ENCODE peak calls at places on chromosomes 13 and 19, in six cellular contexts. One of them, this sample, is unnamed.

GRCh38 chr13:24502567-24503375 is 9.8 kb downstream of the PARP4 start:
- DNase-seq in H1: no peak
- DNase-seq in H9: no peak
- DNase-seq in mesendoderm: peak
- DNase-seq in IMR-90: peak
- DNase-seq in neuronal stem cell: peak
- DNase-seq in this sample: peak

GRCh38 chr13:85413664-85414063 is 385.6 kb downstream of the SLITRK6 start:
- DNase-seq in H1: no peak
- DNase-seq in neuronal stem cell: no peak
- DNase-seq in IMR-90: no peak
- DNase-seq in H9: no peak
- DNase-seq in mesendoderm: no peak
- DNase-seq in this sample: no peak

GRCh38 chr13:70339738-70340137 is 231.5 kb upstream of the KLHL1 start:
- DNase-seq in IMR-90: no peak
- DNase-seq in H9: peak
- DNase-seq in neuronal stem cell: no peak
- DNase-seq in mesendoderm: peak
- DNase-seq in H1: peak
- DNase-seq in this sample: peak

GRCh38 chr13:29743229-29743786 is 107.1 kb downstream of the UBL3 start:
- DNase-seq in H9: no peak
- DNase-seq in neuronal stem cell: no peak
- DNase-seq in IMR-90: peak
- DNase-seq in mesendoderm: peak
- DNase-seq in H1: no peak
- DNase-seq in this sample: peak

GRCh38 chr13:25731511-25731910 is 320.3 kb downstream of the SHISA2 start:
- DNase-seq in IMR-90: no peak
- DNase-seq in neuronal stem cell: no peak
- DNase-seq in H9: no peak
- DNase-seq in mesendoderm: no peak
- DNase-seq in H1: no peak
- DNase-seq in this sample: no peak

GRCh38 chr13:112891477-112892401 is 77.3 kb upstream of the MCF2L start:
- DNase-seq in IMR-90: no peak
- DNase-seq in H1: peak
- DNase-seq in H9: peak
- DNase-seq in mesendoderm: no peak
- DNase-seq in neuronal stem cell: peak
- DNase-seq in this sample: no peak

GRCh38 chr13:38819053-38819452 is 132.2 kb downstream of the FREM2 start:
- DNase-seq in mesendoderm: no peak
- DNase-seq in neuronal stem cell: no peak
- DNase-seq in H1: no peak
- DNase-seq in IMR-90: no peak
- DNase-seq in H9: no peak
- DNase-seq in this sample: no peak

GRCh38 chr19:30757836-30758617 is 385.8 kb downstream of the ZNF536 start:
- DNase-seq in neuronal stem cell: no peak
- DNase-seq in IMR-90: no peak
- DNase-seq in H9: no peak
- DNase-seq in H1: no peak
- DNase-seq in mesendoderm: no peak
- DNase-seq in this sample: no peak

GRCh38 chr19:39539165-39539518 is 819 bp downstream of the EID2 start:
- DNase-seq in H1: no peak
- DNase-seq in IMR-90: peak
- DNase-seq in neuronal stem cell: no peak
- DNase-seq in H9: no peak
- DNase-seq in mesendoderm: peak
- DNase-seq in this sample: no peak
- H3K4ac ChIP-seq in H1: no peak
- H3K4ac ChIP-seq in IMR-90: peak
- H3K4ac ChIP-seq in neuronal stem cell: no peak
- H3K4ac ChIP-seq in H9: no peak
- H3K4ac ChIP-seq in mesendoderm: no peak
- H3K4ac ChIP-seq in this sample: no peak

DNA sequence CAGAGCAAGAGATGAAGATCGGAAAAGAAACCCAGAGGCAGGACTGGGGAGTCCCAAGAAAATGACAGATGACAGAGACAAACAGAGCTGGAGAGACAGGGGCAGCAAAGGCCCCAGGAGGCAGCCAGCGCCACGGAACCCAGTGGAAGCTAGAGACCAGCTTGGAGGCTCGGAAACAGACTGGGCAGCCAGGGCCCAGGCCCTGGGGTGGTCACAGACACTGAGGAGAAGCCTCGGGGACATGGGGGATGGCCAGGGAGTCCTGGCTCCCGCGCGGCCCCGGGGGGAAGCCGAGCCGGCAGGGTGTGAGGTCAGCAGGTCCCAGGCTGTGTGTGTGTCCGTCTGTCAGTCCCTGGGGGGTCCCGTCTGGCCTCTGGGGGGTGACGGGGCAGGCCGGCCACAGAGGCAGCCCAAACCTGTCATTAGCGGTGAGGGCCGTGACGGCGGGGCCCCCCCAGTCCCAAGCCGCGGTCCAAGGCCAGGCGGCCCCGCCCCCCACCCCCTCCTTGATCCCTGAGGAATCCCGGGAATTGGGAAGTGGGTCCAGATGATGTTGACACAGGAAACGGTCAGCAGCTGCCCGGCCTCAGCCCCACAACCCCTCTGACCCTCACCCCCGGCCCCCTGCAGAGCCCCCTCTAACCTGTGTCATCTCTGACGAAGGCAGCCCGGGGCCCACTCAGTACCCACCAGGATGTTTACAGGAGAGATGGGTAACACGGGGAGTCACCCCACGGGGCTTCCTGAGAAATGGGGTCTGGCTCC is 2.5 kb upstream of the TMEM190 start:
- DNase-seq in mesendoderm: peak
- DNase-seq in IMR-90: peak
- DNase-seq in neuronal stem cell: no peak
- DNase-seq in H1: no peak
- DNase-seq in H9: no peak
- DNase-seq in this sample: peak
- H3K4ac ChIP-seq in mesendoderm: no peak
- H3K4ac ChIP-seq in IMR-90: peak
- H3K4ac ChIP-seq in neuronal stem cell: no peak
- H3K4ac ChIP-seq in H1: no peak
- H3K4ac ChIP-seq in H9: no peak
- H3K4ac ChIP-seq in this sample: peak

GRCh38 chr19:15280915-15281683 is 48.9 kb upstream of the EPHX3 start:
- DNase-seq in neuronal stem cell: peak
- DNase-seq in H9: no peak
- DNase-seq in H1: no peak
- DNase-seq in mesendoderm: peak
- DNase-seq in IMR-90: peak
- DNase-seq in this sample: peak
- H3K4ac ChIP-seq in neuronal stem cell: no peak
- H3K4ac ChIP-seq in H9: no peak
- H3K4ac ChIP-seq in H1: no peak
- H3K4ac ChIP-seq in mesendoderm: no peak
- H3K4ac ChIP-seq in IMR-90: peak
- H3K4ac ChIP-seq in this sample: no peak

GRCh38 chr19:958967-959685 is 25.0 kb upstream of the WDR18 start:
- DNase-seq in H9: no peak
- DNase-seq in IMR-90: peak
- DNase-seq in neuronal stem cell: no peak
- DNase-seq in mesendoderm: peak
- DNase-seq in H1: no peak
- DNase-seq in this sample: peak
- H3K4ac ChIP-seq in H9: no peak
- H3K4ac ChIP-seq in IMR-90: no peak
- H3K4ac ChIP-seq in neuronal stem cell: no peak
- H3K4ac ChIP-seq in mesendoderm: no peak
- H3K4ac ChIP-seq in H1: no peak
- H3K4ac ChIP-seq in this sample: peak

GRCh38 chr19:5047251-5047935 is 78.5 kb downstream of the KDM4B start:
- DNase-seq in mesendoderm: no peak
- DNase-seq in H1: no peak
- DNase-seq in IMR-90: no peak
- DNase-seq in neuronal stem cell: no peak
- DNase-seq in H9: no peak
- DNase-seq in this sample: no peak

GRCh38 chr19:5049561-5049960 is 80.6 kb downstream of the KDM4B start:
- DNase-seq in neuronal stem cell: no peak
- DNase-seq in mesendoderm: no peak
- DNase-seq in IMR-90: no peak
- DNase-seq in H9: no peak
- DNase-seq in H1: no peak
- DNase-seq in this sample: no peak

GRCh38 chr19:5046339-5047039 is 77.6 kb downstream of the KDM4B start:
- DNase-seq in H1: no peak
- DNase-seq in mesendoderm: no peak
- DNase-seq in neuronal stem cell: no peak
- DNase-seq in IMR-90: peak
- DNase-seq in H9: no peak
- DNase-seq in this sample: peak

GRCh38 chr19:5048727-5049553 is 80.0 kb downstream of the KDM4B start:
- DNase-seq in IMR-90: peak
- DNase-seq in neuronal stem cell: no peak
- DNase-seq in H9: no peak
- DNase-seq in mesendoderm: peak
- DNase-seq in H1: no peak
- DNase-seq in this sample: peak

GRCh38 chr19:5048091-5048726 is 79.3 kb downstream of the KDM4B start:
- DNase-seq in neuronal stem cell: peak
- DNase-seq in IMR-90: peak
- DNase-seq in H9: peak
- DNase-seq in H1: peak
- DNase-seq in mesendoderm: peak
- DNase-seq in this sample: peak
- H3K4ac ChIP-seq in neuronal stem cell: peak
- H3K4ac ChIP-seq in IMR-90: peak
- H3K4ac ChIP-seq in H9: no peak
- H3K4ac ChIP-seq in H1: no peak
- H3K4ac ChIP-seq in mesendoderm: no peak
- H3K4ac ChIP-seq in this sample: no peak

DNA sequence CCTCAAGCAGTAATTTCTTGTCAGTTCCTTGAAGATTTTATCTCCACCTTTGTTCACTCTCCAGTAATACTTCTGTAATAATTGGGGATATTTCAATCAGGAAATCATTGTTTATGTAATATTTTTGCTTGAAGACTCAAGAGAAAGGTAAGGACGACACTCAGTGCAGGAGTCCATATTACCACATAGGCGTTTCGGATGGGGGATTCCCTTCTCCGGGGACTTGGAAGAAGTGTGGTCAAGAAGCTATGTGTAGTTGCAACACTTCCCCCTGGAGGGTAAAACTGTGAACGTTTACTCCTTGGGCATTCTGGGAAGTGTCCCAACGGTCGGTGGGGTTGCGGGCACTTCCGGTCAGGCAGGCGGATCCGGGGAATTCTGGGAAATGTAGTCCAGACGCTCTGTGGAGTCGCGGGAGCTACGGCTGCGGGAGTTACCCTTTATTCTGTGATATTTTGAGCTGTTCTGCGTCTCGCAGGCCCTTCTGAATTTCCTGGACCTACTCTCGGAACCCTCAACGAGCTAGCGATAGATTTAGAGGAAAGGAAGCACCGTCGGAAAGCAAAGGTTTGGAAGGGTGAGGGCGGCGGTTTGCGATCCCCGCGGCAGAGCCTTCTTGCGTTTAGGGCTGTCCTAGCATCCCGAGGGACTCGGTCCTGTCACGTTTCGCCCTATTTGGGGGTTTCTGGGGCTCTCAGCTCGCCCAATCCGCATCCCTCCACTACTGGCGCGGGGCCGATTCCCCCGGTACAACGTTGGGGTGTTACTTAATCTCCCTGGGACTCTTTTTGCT is at the start of gene ZNF221:
- DNase-seq in H1: peak
- DNase-seq in H9: peak
- DNase-seq in IMR-90: peak
- DNase-seq in mesendoderm: peak
- DNase-seq in neuronal stem cell: peak
- DNase-seq in this sample: peak
- H3K4ac ChIP-seq in H1: no peak
- H3K4ac ChIP-seq in H9: no peak
- H3K4ac ChIP-seq in IMR-90: peak
- H3K4ac ChIP-seq in mesendoderm: no peak
- H3K4ac ChIP-seq in neuronal stem cell: no peak
- H3K4ac ChIP-seq in this sample: peak

DNA sequence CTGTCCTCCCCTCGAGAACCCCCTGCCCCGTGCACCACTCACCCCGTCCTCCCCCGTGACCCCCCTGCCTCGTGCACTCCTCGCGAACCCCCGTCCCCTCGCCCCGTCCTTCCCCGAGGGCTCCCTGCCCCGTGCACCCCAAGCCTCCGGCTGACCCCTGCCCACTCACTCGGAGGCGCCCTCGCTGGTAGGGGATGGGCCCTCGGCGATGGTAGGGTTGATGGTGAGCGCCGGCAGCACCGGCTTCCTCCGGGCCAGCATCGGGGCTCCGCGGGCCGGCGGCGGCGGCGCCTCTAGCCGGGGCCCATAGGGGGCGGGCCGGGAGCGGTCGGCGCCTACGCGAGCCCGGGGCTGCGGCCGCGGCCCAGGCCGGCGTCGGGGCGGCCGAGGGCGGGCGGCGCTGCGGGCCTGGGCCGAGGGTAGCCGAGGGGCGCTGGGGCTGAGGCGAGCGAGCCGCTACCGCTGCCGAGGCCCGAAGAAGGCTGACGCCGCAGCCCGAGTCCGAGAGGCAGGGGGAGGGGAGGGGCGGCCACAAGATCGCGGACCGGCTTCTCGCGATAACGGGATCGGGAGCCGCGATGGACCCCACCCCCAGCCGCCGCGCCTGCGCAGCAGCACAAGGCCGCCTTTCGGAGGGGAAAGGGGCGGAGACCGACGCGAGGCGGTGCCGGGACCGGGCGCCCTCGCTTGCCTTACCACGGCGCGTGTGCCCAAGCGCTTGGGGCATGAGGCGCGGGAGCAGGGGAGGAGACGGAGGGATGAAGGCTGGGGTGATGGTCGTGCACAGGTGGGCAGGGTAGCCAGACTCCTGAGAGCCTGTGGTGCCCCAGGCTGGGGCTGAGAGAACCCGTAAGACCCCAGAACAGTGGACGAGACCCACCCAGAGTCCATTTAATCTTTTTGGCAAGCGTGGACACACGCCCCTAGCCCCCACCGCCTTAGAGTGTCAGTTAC is at the start of gene MAP2K2:
- DNase-seq in H9: peak
- DNase-seq in IMR-90: peak
- DNase-seq in H1: peak
- DNase-seq in neuronal stem cell: peak
- DNase-seq in mesendoderm: peak
- DNase-seq in this sample: peak
- H3K4ac ChIP-seq in H9: no peak
- H3K4ac ChIP-seq in IMR-90: peak
- H3K4ac ChIP-seq in H1: peak
- H3K4ac ChIP-seq in neuronal stem cell: no peak
- H3K4ac ChIP-seq in mesendoderm: peak
- H3K4ac ChIP-seq in this sample: peak